ENCODE peak calls at places on chromosome 3, in seven cellular contexts. W is neural crest cell; L is stimulated activated CD4-positive, alpha-beta T cell treated with anti-CD3 and anti-CD28 coated beads, Interleukin-1b, Interleukin-23, amount 100 ng/mL, for 24 hours; R is RWPE1; C is left kidney; M is lower lobe of right lung; Q is colonic mucosa. I is an unnamed sample.

GRCh38 chr3:52405601-52406115 is 39.2 kb downstream of the SEMA3G start:
- DNase-seq in W (no peak), L (no peak), R (no peak), C (no peak), M (no peak), Q (no peak), I (peak)

GRCh38 chr3:4720316-4721075 is 227.3 kb downstream of the ITPR1 start:
- DNase-seq in W (no peak), L (no peak), R (peak), C (peak), M (no peak), Q (peak), I (peak)

GRCh38 chr3:128254967-128255366 is 101.7 kb downstream of the EEFSEC start:
- DNase-seq in W (no peak), L (no peak), R (no peak), C (no peak), M (no peak), Q (no peak), I (no peak)

GRCh38 chr3:77041156-77041696 is 1.3 kb downstream of the ROBO2 start:
- DNase-seq in W (no peak), L (no peak), R (no peak), C (peak), M (no peak), Q (no peak), I (no peak)

GRCh38 chr3:138234401-138235179 is 47.5 kb downstream of the ARMC8 start:
- DNase-seq in W (no peak), L (no peak), R (no peak), C (no peak), M (no peak), Q (no peak), I (no peak)

GRCh38 chr3:49841126-49841525 is 15.2 kb downstream of the TRAIP start:
- DNase-seq in W (peak), L (no peak), R (no peak), C (peak), M (no peak), Q (no peak), I (no peak)

GRCh38 chr3:172202797-172203196 is 163.4 kb downstream of the FNDC3B start:
- DNase-seq in W (no peak), L (no peak), R (no peak), C (no peak), M (no peak), Q (no peak), I (no peak)

GRCh38 chr3:103609472-103609871 is 1174.7 kb downstream of the ZPLD1 start:
- DNase-seq in W (no peak), L (no peak), R (no peak), C (no peak), M (no peak), Q (no peak), I (no peak)

GRCh38 chr3:174330303-174330702 is 528.8 kb upstream of the NAALADL2 start:
- DNase-seq in W (no peak), L (no peak), R (peak), C (no peak), M (no peak), Q (no peak), I (no peak)

GRCh38 chr3:149480326-149481017 is 6.0 kb downstream of the TM4SF4 start:
- DNase-seq in W (peak), L (no peak), R (peak), C (peak), M (peak), Q (peak), I (peak)

GRCh38 chr3:107557743-107558142 is 35.0 kb downstream of the BBX start:
- DNase-seq in W (no peak), L (no peak), R (no peak), C (no peak), M (no peak), Q (no peak), I (no peak)

GRCh38 chr3:155619118-155619915 is 125.6 kb downstream of the PLCH1 start:
- DNase-seq in W (no peak), L (no peak), R (no peak), C (no peak), M (no peak), Q (no peak), I (no peak)

GRCh38 chr3:117540583-117540982 is 831.0 kb downstream of the TUSC7 start:
- DNase-seq in W (no peak), L (no peak), R (no peak), C (no peak), M (no peak), Q (no peak), I (no peak)

GRCh38 chr3:48715179-48715800 is 1.7 kb downstream of the IP6K2 start:
- DNase-seq in W (no peak), L (no peak), R (no peak), C (peak), M (no peak), Q (no peak), I (no peak)

GRCh38 chr3:177357352-177358084 is 160.2 kb upstream of the TBL1XR1 start:
- DNase-seq in W (no peak), L (no peak), R (peak), C (peak), M (no peak), Q (peak), I (peak)

GRCh38 chr3:117407317-117407716 is 697.7 kb downstream of the TUSC7 start:
- DNase-seq in W (no peak), L (no peak), R (peak), C (peak), M (no peak), Q (no peak), I (no peak)

GRCh38 chr3:50559702-50560101 is 7.8 kb downstream of the C3orf18 start:
- DNase-seq in W (no peak), L (no peak), R (no peak), C (no peak), M (no peak), Q (no peak), I (no peak)

GRCh38 chr3:121167374-121168139 is 259.6 kb downstream of the STXBP5L start:
- DNase-seq in W (no peak), L (no peak), R (no peak), C (no peak), M (peak), Q (no peak), I (peak)

GRCh38 chr3:178849220-178849910 is 222.2 kb downstream of the ZMAT3 start:
- DNase-seq in W (no peak), L (no peak), R (no peak), C (peak), M (no peak), Q (no peak), I (no peak)

GRCh38 chr3:39136533-39137434 is 16.6 kb downstream of the CSRNP1 start:
- DNase-seq in W (no peak), L (no peak), R (no peak), C (no peak), M (no peak), Q (no peak), I (no peak)

GRCh38 chr3:185489462-185489861 is 9.4 kb downstream of the TMEM41A start:
- DNase-seq in W (no peak), L (no peak), R (no peak), C (no peak), M (no peak), Q (peak), I (no peak)

GRCh38 chr3:53083949-53084309 is 38.1 kb upstream of the SFMBT1 start:
- DNase-seq in W (no peak), L (no peak), R (no peak), C (no peak), M (no peak), Q (no peak), I (no peak)

GRCh38 chr3:65575376-65575840 is 463.3 kb downstream of the MAGI1 start:
- DNase-seq in W (no peak), L (no peak), R (peak), C (no peak), M (no peak), Q (no peak), I (no peak)